ENCODE peak calls at places on chromosome 17, in four cellular contexts. One of them, this sample, is unnamed.
A peak's percentile ranks its signal among the peaks of the same experiment; 100 is the strongest.

GRCh38 chr17:49343273-49343672 is 18.8 kb downstream of the ZNF652 start:
- DNase-seq in A549: no peak
- DNase-seq in suprapubic skin: no peak
- DNase-seq in fibroblast of lung: no peak
- DNase-seq in this sample: no peak

GRCh38 chr17:67017895-67018294 is 26.5 kb upstream of the CACNG1 start:
- DNase-seq in A549: no peak
- DNase-seq in suprapubic skin: no peak
- DNase-seq in fibroblast of lung: no peak
- DNase-seq in this sample: no peak

GRCh38 chr17:70138309-70138865 is 30.9 kb upstream of the KCNJ2 start:
- DNase-seq in A549: peak; percentile 23
- DNase-seq in suprapubic skin: no peak
- DNase-seq in fibroblast of lung: no peak
- DNase-seq in this sample: no peak

GRCh38 chr17:64357191-64357981 is 33.3 kb downstream of the PECAM1 start:
- DNase-seq in A549: no peak
- DNase-seq in suprapubic skin: peak; percentile 89
- DNase-seq in fibroblast of lung: peak; percentile 100
- DNase-seq in this sample: no peak

GRCh38 chr17:17751996-17752821 is 71.0 kb downstream of the RAI1 start:
- DNase-seq in A549: peak; percentile 97
- DNase-seq in suprapubic skin: peak; percentile 98
- DNase-seq in fibroblast of lung: peak; percentile 92
- DNase-seq in this sample: peak; percentile 93

GRCh38 chr17:31462261-31462660 is 70.8 kb downstream of the RAB11FIP4 start:
- DNase-seq in A549: no peak
- DNase-seq in suprapubic skin: no peak
- DNase-seq in fibroblast of lung: no peak
- DNase-seq in this sample: no peak

GRCh38 chr17:1455291-1455747 is 713 bp downstream of the CRK start:
- DNase-seq in A549: peak; percentile 84
- DNase-seq in suprapubic skin: peak; percentile 87
- DNase-seq in fibroblast of lung: peak; percentile 70
- DNase-seq in this sample: peak; percentile 75

GRCh38 chr17:39742856-39743436 is 5.2 kb downstream of the GRB7 start:
- DNase-seq in A549: no peak
- DNase-seq in suprapubic skin: no peak
- DNase-seq in fibroblast of lung: no peak
- DNase-seq in this sample: no peak

GRCh38 chr17:33469911-33470310 is 176.8 kb upstream of the ASIC2 start:
- DNase-seq in A549: peak; percentile 10
- DNase-seq in suprapubic skin: no peak
- DNase-seq in fibroblast of lung: peak; percentile 95
- DNase-seq in this sample: no peak

GRCh38 chr17:51491416-51491815 is 231.1 kb downstream of the UTP18 start:
- DNase-seq in A549: no peak
- DNase-seq in suprapubic skin: no peak
- DNase-seq in fibroblast of lung: no peak
- DNase-seq in this sample: no peak

GRCh38 chr17:19946921-19947320 is 30.7 kb downstream of the AKAP10 start:
- DNase-seq in A549: no peak
- DNase-seq in suprapubic skin: no peak
- DNase-seq in fibroblast of lung: no peak
- DNase-seq in this sample: no peak

GRCh38 chr17:43756176-43756575 is 2.4 kb downstream of the SOST start:
- DNase-seq in A549: no peak
- DNase-seq in suprapubic skin: no peak
- DNase-seq in fibroblast of lung: no peak
- DNase-seq in this sample: no peak

GRCh38 chr17:728911-729310 is 3.5 kb upstream of the TLCD3A start:
- DNase-seq in A549: no peak
- DNase-seq in suprapubic skin: no peak
- DNase-seq in fibroblast of lung: no peak
- DNase-seq in this sample: no peak

DNA sequence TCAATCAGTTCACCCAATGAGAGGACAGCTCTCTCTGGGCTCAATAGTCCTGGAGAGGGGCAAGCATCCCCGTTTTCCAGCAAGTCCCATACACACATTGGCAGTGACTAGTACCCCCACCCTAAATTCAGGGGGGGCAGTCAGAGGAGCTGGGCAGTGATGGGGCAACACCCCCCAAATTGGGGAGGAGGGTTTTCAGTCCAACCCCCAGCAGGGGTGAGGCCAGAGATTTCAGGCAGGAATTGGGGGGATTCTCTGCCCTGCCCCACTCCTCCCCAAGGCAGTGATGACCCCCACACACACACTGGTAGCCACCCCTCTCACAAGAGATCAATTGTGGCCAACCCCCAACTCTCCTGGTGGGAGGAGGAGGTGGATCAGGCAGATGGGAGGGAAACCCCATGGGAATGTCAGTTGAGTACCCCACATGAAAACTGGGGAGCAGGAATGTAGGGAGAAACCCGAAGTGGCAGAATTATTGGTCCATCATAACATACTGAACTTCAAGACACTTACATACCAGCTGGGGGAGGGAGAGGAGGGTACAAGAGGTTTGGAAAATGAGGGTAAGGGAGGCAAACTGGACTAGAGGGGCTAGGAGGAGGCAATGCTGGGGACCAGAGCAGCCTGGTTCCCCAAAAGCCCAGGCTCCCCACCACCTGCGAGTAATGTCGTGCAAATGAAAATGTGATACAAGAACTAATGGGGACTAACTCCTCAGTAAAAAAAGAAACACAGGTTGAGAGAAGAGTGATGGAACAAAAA is 3.1 kb downstream of the VAMP2 start:
- DNase-seq in A549: no peak
- DNase-seq in suprapubic skin: no peak
- DNase-seq in fibroblast of lung: no peak
- DNase-seq in this sample: no peak
- TF ChIP-seq CTCF in A549: no peak
- TF ChIP-seq CTCF in suprapubic skin: no peak
- TF ChIP-seq CTCF in fibroblast of lung: no peak
- TF ChIP-seq CTCF in this sample: no peak

DNA sequence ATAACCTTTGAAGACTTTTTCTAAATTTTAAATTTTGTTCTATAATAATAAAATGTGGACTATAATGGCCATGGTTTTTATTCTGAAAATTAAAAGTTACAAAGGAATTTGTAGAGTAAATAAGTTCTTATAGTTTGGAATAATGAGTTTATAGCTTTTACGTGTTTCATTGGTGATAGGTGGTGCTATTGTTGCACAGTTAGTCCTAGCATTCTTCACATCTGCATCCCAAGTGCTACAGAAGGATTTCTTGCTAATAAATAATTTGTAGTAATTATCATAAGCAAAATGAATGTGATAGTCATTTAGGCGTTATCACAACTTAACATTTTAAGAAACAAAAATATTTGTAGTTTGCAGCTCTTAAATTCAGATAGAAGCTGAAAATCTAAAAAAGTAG is 67.9 kb downstream of the BCAS3 start:
- DNase-seq in A549: peak; percentile 22
- DNase-seq in suprapubic skin: no peak
- DNase-seq in fibroblast of lung: peak; percentile 50
- DNase-seq in this sample: no peak
- TF ChIP-seq CTCF in A549: peak; percentile 42
- TF ChIP-seq CTCF in suprapubic skin: no peak
- TF ChIP-seq CTCF in fibroblast of lung: peak; percentile 6
- TF ChIP-seq CTCF in this sample: no peak

GRCh38 chr17:81295678-81296381 is 723 bp upstream of the SLC38A10 start:
- DNase-seq in A549: peak; percentile 83
- DNase-seq in suprapubic skin: no peak
- DNase-seq in fibroblast of lung: peak; percentile 32
- DNase-seq in this sample: no peak
- TF ChIP-seq CTCF in A549: peak; percentile 7
- TF ChIP-seq CTCF in suprapubic skin: peak; percentile 41
- TF ChIP-seq CTCF in fibroblast of lung: peak; percentile 38
- TF ChIP-seq CTCF in this sample: peak; percentile 28

GRCh38 chr17:77607606-77608005 is 350.9 kb upstream of the TNRC6C start:
- DNase-seq in A549: no peak
- DNase-seq in suprapubic skin: no peak
- DNase-seq in fibroblast of lung: no peak
- DNase-seq in this sample: no peak

GRCh38 chr17:77606146-77606864 is 352.2 kb upstream of the TNRC6C start:
- DNase-seq in A549: no peak
- DNase-seq in suprapubic skin: peak; percentile 66
- DNase-seq in fibroblast of lung: no peak
- DNase-seq in this sample: no peak

GRCh38 chr17:77608431-77608830 is 350.1 kb upstream of the TNRC6C start:
- DNase-seq in A549: no peak
- DNase-seq in suprapubic skin: no peak
- DNase-seq in fibroblast of lung: no peak
- DNase-seq in this sample: no peak

GRCh38 chr17:77604301-77605031 is 354.0 kb upstream of the TNRC6C start:
- DNase-seq in A549: no peak
- DNase-seq in suprapubic skin: peak; percentile 54
- DNase-seq in fibroblast of lung: no peak
- DNase-seq in this sample: no peak

DNA sequence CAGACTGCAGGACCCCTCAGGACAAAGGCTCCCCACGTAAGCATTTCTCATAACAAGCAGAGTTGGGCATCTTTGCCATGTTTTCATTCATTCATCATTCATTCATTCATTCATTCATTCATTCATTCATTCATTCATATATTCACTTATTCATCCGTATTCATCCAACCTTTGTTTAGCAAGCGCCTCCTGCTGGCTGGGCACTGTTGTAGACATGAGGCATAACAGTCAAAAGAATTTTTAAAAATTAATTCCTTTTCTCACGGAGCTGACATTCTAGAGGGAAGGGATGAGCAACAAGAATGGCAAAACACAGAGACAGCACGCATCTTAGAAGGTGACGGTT is 351.7 kb upstream of the TNRC6C start:
- DNase-seq in A549: no peak
- DNase-seq in suprapubic skin: no peak
- DNase-seq in fibroblast of lung: no peak
- DNase-seq in this sample: no peak
- TF ChIP-seq CTCF in A549: no peak
- TF ChIP-seq CTCF in suprapubic skin: no peak
- TF ChIP-seq CTCF in fibroblast of lung: no peak
- TF ChIP-seq CTCF in this sample: no peak

GRCh38 chr17:28367641-28368305 is 2.3 kb downstream of the VTN start:
- DNase-seq in A549: no peak
- DNase-seq in suprapubic skin: no peak
- DNase-seq in fibroblast of lung: no peak
- DNase-seq in this sample: no peak

GRCh38 chr17:28365487-28365886 is 488 bp upstream of the SEBOX start:
- DNase-seq in A549: no peak
- DNase-seq in suprapubic skin: no peak
- DNase-seq in fibroblast of lung: no peak
- DNase-seq in this sample: no peak

GRCh38 chr17:28368306-28368831 is 1.7 kb downstream of the VTN start:
- DNase-seq in A549: no peak
- DNase-seq in suprapubic skin: no peak
- DNase-seq in fibroblast of lung: no peak
- DNase-seq in this sample: no peak

GRCh38 chr17:28364665-28365363 is at the start of gene SEBOX:
- DNase-seq in A549: no peak
- DNase-seq in suprapubic skin: no peak
- DNase-seq in fibroblast of lung: no peak
- DNase-seq in this sample: no peak

DNA sequence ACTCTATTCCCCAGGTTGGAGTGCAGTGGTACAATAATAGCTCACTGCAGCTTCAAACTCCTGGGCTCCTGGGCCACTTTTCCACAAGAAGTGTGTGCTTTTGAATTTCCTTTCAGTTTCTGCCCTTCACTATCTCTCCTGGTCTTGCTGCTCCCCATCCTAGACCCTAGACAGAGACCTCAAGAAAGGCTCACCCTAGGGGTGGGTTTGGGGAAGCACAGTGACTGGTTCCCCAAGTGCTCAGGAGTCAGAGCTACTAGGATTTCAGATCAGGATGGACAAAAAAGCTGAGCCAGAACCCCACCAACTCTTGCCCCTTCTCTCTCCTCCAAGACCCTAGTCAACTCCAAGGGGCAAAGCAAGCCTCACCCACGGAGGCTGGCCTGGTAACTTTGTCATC is 1.6 kb upstream of the SEBOX start:
- DNase-seq in A549: peak; percentile 39
- DNase-seq in suprapubic skin: no peak
- DNase-seq in fibroblast of lung: no peak
- DNase-seq in this sample: no peak
- TF ChIP-seq CTCF in A549: peak; percentile 7
- TF ChIP-seq CTCF in suprapubic skin: no peak
- TF ChIP-seq CTCF in fibroblast of lung: no peak
- TF ChIP-seq CTCF in this sample: no peak

DNA sequence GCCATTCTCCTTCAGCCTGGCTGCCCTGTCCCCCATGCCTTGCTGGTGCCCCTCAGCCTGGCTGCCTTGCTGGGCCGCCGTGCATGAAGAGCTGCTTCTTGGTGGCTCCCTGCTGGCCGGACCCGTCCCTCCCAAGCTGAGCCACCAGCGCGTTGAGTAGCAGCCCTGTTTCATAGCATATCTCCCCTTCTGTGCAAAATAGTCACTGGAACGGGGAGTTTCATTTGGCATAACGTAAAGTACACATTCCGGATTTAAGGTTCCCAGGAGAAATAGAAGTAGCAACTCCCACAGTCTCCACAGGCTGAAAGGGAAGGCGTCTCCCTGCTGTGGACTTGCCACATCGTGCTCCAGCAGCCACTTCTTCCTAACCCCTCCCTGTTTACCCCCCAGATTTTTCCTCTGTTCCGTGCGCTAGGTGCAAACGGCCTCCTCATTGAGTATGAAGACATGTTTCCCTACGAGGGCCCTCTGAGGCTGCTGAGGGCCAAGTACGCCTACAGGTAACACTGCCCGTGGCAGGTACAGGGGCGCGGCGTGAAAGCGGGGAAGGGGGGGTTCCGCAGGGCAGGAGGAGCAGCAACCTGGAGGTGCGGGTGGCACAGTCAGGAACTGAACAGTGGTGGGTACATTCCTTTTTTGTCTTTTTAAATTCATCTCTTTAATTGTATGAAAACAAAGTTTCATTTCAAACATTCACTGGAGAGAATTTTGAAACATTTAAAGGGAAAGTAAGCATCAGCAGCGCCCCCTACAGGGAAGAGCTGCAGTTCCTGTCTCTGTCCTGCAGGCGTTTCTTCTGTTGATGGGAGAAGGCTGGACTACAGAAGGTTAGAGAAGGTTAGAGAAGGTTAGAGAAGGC is 5.8 kb upstream of the OGFOD3 start:
- DNase-seq in A549: peak; percentile 60
- DNase-seq in suprapubic skin: no peak
- DNase-seq in fibroblast of lung: peak; percentile 61
- DNase-seq in this sample: no peak
- TF ChIP-seq CTCF in A549: peak; percentile 44
- TF ChIP-seq CTCF in suprapubic skin: peak; percentile 65
- TF ChIP-seq CTCF in fibroblast of lung: peak; percentile 53
- TF ChIP-seq CTCF in this sample: peak; percentile 59

GRCh38 chr17:38667787-38668122 is 7.0 kb downstream of the EPOP start:
- DNase-seq in A549: no peak
- DNase-seq in suprapubic skin: no peak
- DNase-seq in fibroblast of lung: no peak
- DNase-seq in this sample: no peak
- TF ChIP-seq CTCF in A549: no peak
- TF ChIP-seq CTCF in suprapubic skin: no peak
- TF ChIP-seq CTCF in fibroblast of lung: no peak
- TF ChIP-seq CTCF in this sample: peak; percentile 54

This sample was measured in glutamatergic neuron.